ENCODE peak calls at places on chromosome 12, in ten cellular contexts. One of them, this sample, is unnamed. For H3K4me1, the result is how much of the 10 kb centered on the place peaks cover.

GRCh38 chr12:75578546-75578945 is 67.1 kb upstream of the KRR1 start:
- DNase-seq in astrocyte: no peak
- DNase-seq in mesendoderm: no peak
- DNase-seq in cardiac muscle cell: no peak
- DNase-seq in pancreas: no peak
- DNase-seq in upper lobe of right lung: no peak
- DNase-seq in CD8-positive, alpha-beta T cell: no peak
- DNase-seq in H1: no peak
- DNase-seq in CD8-positive, alpha-beta memory T cell: no peak
- DNase-seq in ascending aorta: no peak
- DNase-seq in this sample: no peak

GRCh38 chr12:94769746-94770396 is 119.5 kb upstream of the TMCC3 start:
- DNase-seq in astrocyte: no peak
- DNase-seq in mesendoderm: no peak
- DNase-seq in cardiac muscle cell: no peak
- DNase-seq in pancreas: no peak
- DNase-seq in upper lobe of right lung: no peak
- DNase-seq in CD8-positive, alpha-beta T cell: no peak
- DNase-seq in H1: no peak
- DNase-seq in CD8-positive, alpha-beta memory T cell: no peak
- DNase-seq in ascending aorta: no peak
- DNase-seq in this sample: no peak

GRCh38 chr12:115632323-115632722 is 645.2 kb downstream of the MED13L start:
- DNase-seq in astrocyte: no peak
- DNase-seq in mesendoderm: peak
- DNase-seq in cardiac muscle cell: peak
- DNase-seq in pancreas: no peak
- DNase-seq in upper lobe of right lung: no peak
- DNase-seq in CD8-positive, alpha-beta T cell: no peak
- DNase-seq in H1: no peak
- DNase-seq in CD8-positive, alpha-beta memory T cell: no peak
- DNase-seq in ascending aorta: no peak
- DNase-seq in this sample: no peak

GRCh38 chr12:116441292-116441691 is 117.9 kb upstream of the MAP1LC3B2 start:
- DNase-seq in astrocyte: no peak
- DNase-seq in mesendoderm: no peak
- DNase-seq in cardiac muscle cell: no peak
- DNase-seq in pancreas: no peak
- DNase-seq in upper lobe of right lung: peak
- DNase-seq in CD8-positive, alpha-beta T cell: no peak
- DNase-seq in H1: no peak
- DNase-seq in CD8-positive, alpha-beta memory T cell: no peak
- DNase-seq in ascending aorta: no peak
- DNase-seq in this sample: no peak

GRCh38 chr12:4261655-4262054 is 11.9 kb upstream of the CCND2 start:
- DNase-seq in astrocyte: no peak
- DNase-seq in mesendoderm: no peak
- DNase-seq in cardiac muscle cell: no peak
- DNase-seq in pancreas: no peak
- DNase-seq in upper lobe of right lung: no peak
- DNase-seq in CD8-positive, alpha-beta T cell: no peak
- DNase-seq in H1: no peak
- DNase-seq in CD8-positive, alpha-beta memory T cell: no peak
- DNase-seq in ascending aorta: no peak
- DNase-seq in this sample: no peak

GRCh38 chr12:5015711-5016492 is 27.8 kb upstream of the KCNA5 start:
- DNase-seq in astrocyte: no peak
- DNase-seq in mesendoderm: no peak
- DNase-seq in cardiac muscle cell: no peak
- DNase-seq in pancreas: no peak
- DNase-seq in upper lobe of right lung: no peak
- DNase-seq in CD8-positive, alpha-beta T cell: no peak
- DNase-seq in H1: no peak
- DNase-seq in CD8-positive, alpha-beta memory T cell: no peak
- DNase-seq in ascending aorta: no peak
- DNase-seq in this sample: no peak

GRCh38 chr12:128761305-128761880 is 62.4 kb downstream of the SLC15A4 start:
- DNase-seq in astrocyte: no peak
- DNase-seq in mesendoderm: no peak
- DNase-seq in cardiac muscle cell: no peak
- DNase-seq in pancreas: no peak
- DNase-seq in upper lobe of right lung: no peak
- DNase-seq in CD8-positive, alpha-beta T cell: no peak
- DNase-seq in H1: no peak
- DNase-seq in CD8-positive, alpha-beta memory T cell: no peak
- DNase-seq in ascending aorta: no peak
- DNase-seq in this sample: no peak

GRCh38 chr12:26704214-26704613 is 128.8 kb downstream of the ITPR2 start:
- DNase-seq in astrocyte: no peak
- DNase-seq in mesendoderm: no peak
- DNase-seq in cardiac muscle cell: no peak
- DNase-seq in pancreas: no peak
- DNase-seq in upper lobe of right lung: no peak
- DNase-seq in CD8-positive, alpha-beta T cell: no peak
- DNase-seq in H1: no peak
- DNase-seq in CD8-positive, alpha-beta memory T cell: no peak
- DNase-seq in ascending aorta: no peak
- DNase-seq in this sample: no peak

GRCh38 chr12:69241444-69242092 is 2.2 kb downstream of the CPSF6 start:
- DNase-seq in astrocyte: no peak
- DNase-seq in mesendoderm: no peak
- DNase-seq in cardiac muscle cell: no peak
- DNase-seq in pancreas: no peak
- DNase-seq in upper lobe of right lung: no peak
- DNase-seq in CD8-positive, alpha-beta T cell: no peak
- DNase-seq in H1: no peak
- DNase-seq in CD8-positive, alpha-beta memory T cell: no peak
- DNase-seq in ascending aorta: no peak
- DNase-seq in this sample: no peak

GRCh38 chr12:69240625-69240984 is 1.2 kb downstream of the CPSF6 start:
- DNase-seq in astrocyte: no peak
- DNase-seq in mesendoderm: peak
- DNase-seq in cardiac muscle cell: peak
- DNase-seq in pancreas: no peak
- DNase-seq in upper lobe of right lung: no peak
- DNase-seq in CD8-positive, alpha-beta T cell: no peak
- DNase-seq in H1: no peak
- DNase-seq in CD8-positive, alpha-beta memory T cell: no peak
- DNase-seq in ascending aorta: no peak
- DNase-seq in this sample: no peak

GRCh38 chr12:69239286-69239921 is at the start of gene CPSF6:
- DNase-seq in astrocyte: peak
- DNase-seq in mesendoderm: peak
- DNase-seq in cardiac muscle cell: peak
- DNase-seq in pancreas: peak
- DNase-seq in upper lobe of right lung: peak
- DNase-seq in CD8-positive, alpha-beta T cell: peak
- DNase-seq in H1: peak
- DNase-seq in CD8-positive, alpha-beta memory T cell: peak
- DNase-seq in ascending aorta: peak
- DNase-seq in this sample: peak

GRCh38 chr12:69239922-69240624 is 704 bp downstream of the CPSF6 start:
- DNase-seq in astrocyte: peak
- DNase-seq in mesendoderm: peak
- DNase-seq in cardiac muscle cell: peak
- DNase-seq in pancreas: peak
- DNase-seq in upper lobe of right lung: peak
- DNase-seq in CD8-positive, alpha-beta T cell: peak
- DNase-seq in H1: peak
- DNase-seq in CD8-positive, alpha-beta memory T cell: peak
- DNase-seq in ascending aorta: no peak
- DNase-seq in this sample: peak

DNA sequence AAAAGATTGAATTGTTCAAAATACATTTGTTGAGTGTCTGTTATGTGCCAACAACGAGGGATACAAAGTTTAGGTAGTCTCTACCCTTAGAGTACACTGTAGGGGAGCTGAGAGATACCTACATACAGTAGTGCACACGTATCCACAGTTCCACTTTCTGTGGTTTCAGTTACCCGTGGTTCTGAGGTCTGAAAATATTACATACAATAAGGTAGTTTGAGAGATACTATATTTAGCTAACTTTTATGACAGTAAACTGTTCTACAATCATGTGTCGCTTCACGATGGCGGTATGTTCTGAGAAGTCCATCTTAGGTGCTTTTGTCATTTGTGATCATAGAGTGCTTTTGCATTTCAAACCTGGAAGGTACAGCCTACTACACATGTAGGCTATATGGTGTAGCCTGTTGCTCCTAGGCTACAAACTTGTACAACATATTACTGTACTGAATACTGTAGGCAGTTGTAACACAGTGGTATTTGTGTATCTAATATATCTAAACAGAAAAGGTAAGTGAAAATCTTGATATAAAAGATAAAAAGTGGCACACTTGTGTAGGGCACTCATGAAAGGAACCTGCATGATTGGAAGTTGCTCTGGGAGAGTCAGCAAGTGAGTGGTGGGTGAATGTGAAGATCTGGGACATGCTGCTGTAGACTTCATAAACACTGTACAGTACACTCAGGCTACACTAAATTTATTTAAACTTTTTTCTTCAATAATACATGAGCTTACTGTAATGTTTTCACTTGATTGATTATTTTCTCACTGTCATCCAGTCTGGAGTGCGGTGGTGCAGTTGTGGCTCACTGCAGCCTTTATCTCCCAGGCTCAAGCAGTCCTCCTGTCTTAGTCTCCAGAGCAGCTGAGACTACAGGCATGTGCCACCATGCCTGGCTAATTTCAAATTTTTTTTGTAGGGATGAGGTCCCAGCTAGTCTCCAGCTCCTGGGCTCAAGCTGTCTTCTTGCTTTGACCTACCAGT is 4.0 kb downstream of the CPSF6 start:
- DNase-seq in astrocyte: no peak
- DNase-seq in mesendoderm: no peak
- DNase-seq in cardiac muscle cell: no peak
- DNase-seq in pancreas: no peak
- DNase-seq in upper lobe of right lung: no peak
- DNase-seq in CD8-positive, alpha-beta T cell: no peak
- DNase-seq in H1: no peak
- DNase-seq in CD8-positive, alpha-beta memory T cell: no peak
- DNase-seq in ascending aorta: no peak
- DNase-seq in this sample: no peak
- H3K4me1 ChIP-seq in astrocyte: under half
- H3K4me1 ChIP-seq in mesendoderm: under half
- H3K4me1 ChIP-seq in cardiac muscle cell: under half
- H3K4me1 ChIP-seq in pancreas: under half
- H3K4me1 ChIP-seq in upper lobe of right lung: half or more
- H3K4me1 ChIP-seq in CD8-positive, alpha-beta T cell: half or more
- H3K4me1 ChIP-seq in H1: under half
- H3K4me1 ChIP-seq in CD8-positive, alpha-beta memory T cell: half or more
- H3K4me1 ChIP-seq in ascending aorta: under half
- H3K4me1 ChIP-seq in this sample: half or more

DNA sequence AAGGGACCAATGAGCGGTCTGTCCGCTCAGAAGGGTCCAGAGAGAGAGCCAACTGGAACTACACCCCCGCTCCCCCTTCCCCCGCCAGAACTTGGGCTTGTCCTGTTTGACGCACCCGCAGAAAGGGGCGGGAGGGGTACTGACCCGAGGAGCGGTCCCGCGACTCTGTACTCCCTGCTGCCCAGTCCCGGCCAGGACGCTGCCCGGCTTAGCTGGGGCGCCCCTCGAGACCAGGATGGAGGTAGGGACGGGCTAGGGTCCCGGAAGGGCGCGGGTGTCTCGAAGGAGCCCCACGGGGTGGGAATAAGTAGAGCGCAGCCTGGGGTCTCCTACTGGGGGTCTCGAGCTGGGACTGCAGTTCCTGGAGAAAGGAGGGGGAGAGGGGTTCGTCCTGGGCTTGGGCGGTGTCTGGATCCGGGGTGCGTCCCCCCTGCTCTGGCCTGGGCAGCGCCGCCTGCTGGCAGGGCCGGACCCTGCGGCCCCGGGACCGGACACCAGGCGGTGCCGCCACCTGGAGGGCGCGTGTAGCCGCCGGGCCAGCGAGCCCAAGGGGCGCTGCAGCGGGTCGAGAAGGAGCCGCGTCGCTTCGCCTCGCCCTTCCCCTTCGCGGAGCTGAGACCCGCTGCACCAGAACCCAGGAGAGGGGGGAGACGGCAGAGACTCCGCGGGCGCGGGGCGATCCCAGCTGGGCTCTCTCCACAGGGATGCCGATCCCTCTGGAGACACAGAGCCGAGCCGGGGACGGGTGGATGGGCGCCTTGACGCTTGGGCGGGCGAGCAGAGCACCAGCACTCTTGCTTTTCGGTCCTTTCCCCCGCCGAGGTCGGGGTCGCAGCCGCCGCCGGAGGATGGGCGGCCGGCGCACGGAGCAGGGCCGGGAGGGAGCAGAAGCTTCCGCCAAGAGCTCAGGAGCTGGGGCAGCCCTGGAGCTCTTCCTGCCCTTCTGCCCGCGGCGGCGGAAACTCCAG is 3.7 kb upstream of the CACNB3 start:
- DNase-seq in astrocyte: peak
- DNase-seq in mesendoderm: peak
- DNase-seq in cardiac muscle cell: peak
- DNase-seq in pancreas: peak
- DNase-seq in upper lobe of right lung: peak
- DNase-seq in CD8-positive, alpha-beta T cell: peak
- DNase-seq in H1: peak
- DNase-seq in CD8-positive, alpha-beta memory T cell: peak
- DNase-seq in ascending aorta: peak
- DNase-seq in this sample: peak
- H3K4me1 ChIP-seq in astrocyte: under half
- H3K4me1 ChIP-seq in mesendoderm: under half
- H3K4me1 ChIP-seq in cardiac muscle cell: under half
- H3K4me1 ChIP-seq in pancreas: under half
- H3K4me1 ChIP-seq in upper lobe of right lung: under half
- H3K4me1 ChIP-seq in CD8-positive, alpha-beta T cell: under half
- H3K4me1 ChIP-seq in H1: under half
- H3K4me1 ChIP-seq in CD8-positive, alpha-beta memory T cell: under half
- H3K4me1 ChIP-seq in ascending aorta: under half
- H3K4me1 ChIP-seq in this sample: under half

GRCh38 chr12:50402270-50403000 is 1.8 kb downstream of the LARP4 start:
- DNase-seq in astrocyte: no peak
- DNase-seq in mesendoderm: peak
- DNase-seq in cardiac muscle cell: no peak
- DNase-seq in pancreas: no peak
- DNase-seq in upper lobe of right lung: no peak
- DNase-seq in CD8-positive, alpha-beta T cell: no peak
- DNase-seq in H1: no peak
- DNase-seq in CD8-positive, alpha-beta memory T cell: no peak
- DNase-seq in ascending aorta: no peak
- DNase-seq in this sample: no peak

GRCh38 chr12:50403001-50403440 is 2.3 kb downstream of the LARP4 start:
- DNase-seq in astrocyte: no peak
- DNase-seq in mesendoderm: no peak
- DNase-seq in cardiac muscle cell: no peak
- DNase-seq in pancreas: no peak
- DNase-seq in upper lobe of right lung: no peak
- DNase-seq in CD8-positive, alpha-beta T cell: no peak
- DNase-seq in H1: no peak
- DNase-seq in CD8-positive, alpha-beta memory T cell: no peak
- DNase-seq in ascending aorta: no peak
- DNase-seq in this sample: no peak

GRCh38 chr12:50400638-50401382 is at the start of gene LARP4:
- DNase-seq in astrocyte: peak
- DNase-seq in mesendoderm: peak
- DNase-seq in cardiac muscle cell: peak
- DNase-seq in pancreas: peak
- DNase-seq in upper lobe of right lung: peak
- DNase-seq in CD8-positive, alpha-beta T cell: peak
- DNase-seq in H1: peak
- DNase-seq in CD8-positive, alpha-beta memory T cell: peak
- DNase-seq in ascending aorta: peak
- DNase-seq in this sample: peak

GRCh38 chr12:50401383-50402155 is 884 bp downstream of the LARP4 start:
- DNase-seq in astrocyte: peak
- DNase-seq in mesendoderm: peak
- DNase-seq in cardiac muscle cell: peak
- DNase-seq in pancreas: no peak
- DNase-seq in upper lobe of right lung: no peak
- DNase-seq in CD8-positive, alpha-beta T cell: no peak
- DNase-seq in H1: no peak
- DNase-seq in CD8-positive, alpha-beta memory T cell: no peak
- DNase-seq in ascending aorta: no peak
- DNase-seq in this sample: peak

DNA sequence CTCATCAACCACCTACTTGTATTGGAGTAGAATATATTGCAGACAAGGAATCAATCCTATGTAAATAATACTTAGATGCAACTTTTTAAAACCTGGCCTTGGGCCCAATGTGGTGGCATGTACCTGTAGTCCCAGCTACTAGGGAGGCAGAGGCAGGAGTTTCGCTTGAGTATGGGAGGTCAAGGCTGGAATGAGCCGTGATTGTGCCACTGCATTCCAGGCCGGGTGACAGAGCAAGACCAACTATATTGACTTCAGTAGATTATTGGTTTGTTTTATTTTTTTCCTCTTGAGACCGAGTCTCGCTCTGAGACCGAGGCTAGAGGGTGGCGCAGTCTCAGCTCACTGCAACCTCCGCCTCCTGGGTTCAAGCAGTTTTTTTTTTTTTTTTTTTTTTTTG is 3.6 kb downstream of the LARP4 start:
- DNase-seq in astrocyte: no peak
- DNase-seq in mesendoderm: no peak
- DNase-seq in cardiac muscle cell: no peak
- DNase-seq in pancreas: no peak
- DNase-seq in upper lobe of right lung: no peak
- DNase-seq in CD8-positive, alpha-beta T cell: no peak
- DNase-seq in H1: no peak
- DNase-seq in CD8-positive, alpha-beta memory T cell: no peak
- DNase-seq in ascending aorta: no peak
- DNase-seq in this sample: no peak
- H3K4me1 ChIP-seq in astrocyte: under half
- H3K4me1 ChIP-seq in mesendoderm: under half
- H3K4me1 ChIP-seq in cardiac muscle cell: under half
- H3K4me1 ChIP-seq in pancreas: under half
- H3K4me1 ChIP-seq in upper lobe of right lung: under half
- H3K4me1 ChIP-seq in CD8-positive, alpha-beta T cell: under half
- H3K4me1 ChIP-seq in H1: under half
- H3K4me1 ChIP-seq in CD8-positive, alpha-beta memory T cell: under half
- H3K4me1 ChIP-seq in ascending aorta: under half
- H3K4me1 ChIP-seq in this sample: under half

GRCh38 chr12:109995366-109995702 is 834 bp downstream of the GIT2 start:
- DNase-seq in astrocyte: no peak
- DNase-seq in mesendoderm: no peak
- DNase-seq in cardiac muscle cell: no peak
- DNase-seq in pancreas: no peak
- DNase-seq in upper lobe of right lung: no peak
- DNase-seq in CD8-positive, alpha-beta T cell: no peak
- DNase-seq in H1: no peak
- DNase-seq in CD8-positive, alpha-beta memory T cell: no peak
- DNase-seq in ascending aorta: no peak
- DNase-seq in this sample: no peak

GRCh38 chr12:109998241-109998903 is 858 bp upstream of the ANKRD13A start:
- DNase-seq in astrocyte: no peak
- DNase-seq in mesendoderm: no peak
- DNase-seq in cardiac muscle cell: no peak
- DNase-seq in pancreas: no peak
- DNase-seq in upper lobe of right lung: no peak
- DNase-seq in CD8-positive, alpha-beta T cell: no peak
- DNase-seq in H1: no peak
- DNase-seq in CD8-positive, alpha-beta memory T cell: no peak
- DNase-seq in ascending aorta: no peak
- DNase-seq in this sample: no peak

GRCh38 chr12:109995703-109996482 is at the start of gene GIT2:
- DNase-seq in astrocyte: peak
- DNase-seq in mesendoderm: peak
- DNase-seq in cardiac muscle cell: peak
- DNase-seq in pancreas: peak
- DNase-seq in upper lobe of right lung: peak
- DNase-seq in CD8-positive, alpha-beta T cell: peak
- DNase-seq in H1: peak
- DNase-seq in CD8-positive, alpha-beta memory T cell: peak
- DNase-seq in ascending aorta: peak
- DNase-seq in this sample: peak

GRCh38 chr12:109997393-109997792 is 1.2 kb upstream of the GIT2 start:
- DNase-seq in astrocyte: no peak
- DNase-seq in mesendoderm: no peak
- DNase-seq in cardiac muscle cell: no peak
- DNase-seq in pancreas: no peak
- DNase-seq in upper lobe of right lung: no peak
- DNase-seq in CD8-positive, alpha-beta T cell: no peak
- DNase-seq in H1: no peak
- DNase-seq in CD8-positive, alpha-beta memory T cell: no peak
- DNase-seq in ascending aorta: no peak
- DNase-seq in this sample: no peak

DNA sequence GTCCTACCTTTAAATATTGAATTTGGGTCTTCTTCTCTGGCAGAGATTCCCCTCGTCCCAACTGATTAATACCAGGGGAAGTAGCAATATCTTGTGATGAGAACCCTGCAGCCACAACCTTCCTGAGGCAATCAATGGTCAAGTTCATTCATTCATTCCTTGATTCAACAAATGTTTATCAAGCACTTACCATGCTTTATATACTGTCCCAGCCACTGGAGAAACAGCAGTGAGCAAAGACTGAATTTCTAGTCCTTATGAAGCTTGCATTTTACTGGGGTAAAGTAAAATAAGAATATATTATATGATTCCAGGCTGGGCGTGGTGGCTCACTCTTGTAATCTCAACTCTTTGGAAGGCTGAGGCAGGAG is 300 bp upstream of the GIT2 start:
- DNase-seq in astrocyte: no peak
- DNase-seq in mesendoderm: no peak
- DNase-seq in cardiac muscle cell: no peak
- DNase-seq in pancreas: no peak
- DNase-seq in upper lobe of right lung: no peak
- DNase-seq in CD8-positive, alpha-beta T cell: no peak
- DNase-seq in H1: no peak
- DNase-seq in CD8-positive, alpha-beta memory T cell: no peak
- DNase-seq in ascending aorta: no peak
- DNase-seq in this sample: no peak
- H3K4me1 ChIP-seq in astrocyte: under half
- H3K4me1 ChIP-seq in mesendoderm: under half
- H3K4me1 ChIP-seq in cardiac muscle cell: under half
- H3K4me1 ChIP-seq in pancreas: under half
- H3K4me1 ChIP-seq in upper lobe of right lung: under half
- H3K4me1 ChIP-seq in CD8-positive, alpha-beta T cell: under half
- H3K4me1 ChIP-seq in H1: under half
- H3K4me1 ChIP-seq in CD8-positive, alpha-beta memory T cell: under half
- H3K4me1 ChIP-seq in ascending aorta: under half
- H3K4me1 ChIP-seq in this sample: half or more